ENCODE peak calls at places on chromosomes 2 and 18, in five cellular contexts. One of them, this sample, is unnamed.

GRCh38 chr2:171522057-171522803 is at the start of gene CYBRD1:
- DNase-seq in AG09319: peak; percentile 80
- DNase-seq in activated T-helper 1 cell treated with Interleukin-2 at 50 U/mL for 16 hours: no peak
- DNase-seq in neural crest cell: peak; percentile 45
- DNase-seq in retina: peak; percentile 80
- DNase-seq in this sample: peak; percentile 73

GRCh38 chr2:62197609-62198236 is 1.8 kb downstream of the B3GNT2 start:
- DNase-seq in neural crest cell: peak; percentile 14
- DNase-seq in AG09319: no peak
- DNase-seq in retina: peak; percentile 50
- DNase-seq in activated T-helper 1 cell treated with Interleukin-2 at 50 U/mL for 16 hours: no peak
- DNase-seq in this sample: peak; percentile 61

GRCh38 chr18:23401400-23402347 is 51.4 kb upstream of the RIOK3 start:
- DNase-seq in AG09319: no peak
- DNase-seq in retina: peak; percentile 67
- DNase-seq in activated T-helper 1 cell treated with Interleukin-2 at 50 U/mL for 16 hours: no peak
- DNase-seq in neural crest cell: peak; percentile 24
- DNase-seq in this sample: peak; percentile 89

GRCh38 chr2:40243581-40243980 is 208.3 kb downstream of the SLC8A1 start:
- DNase-seq in AG09319: peak; percentile 28
- DNase-seq in neural crest cell: no peak
- DNase-seq in activated T-helper 1 cell treated with Interleukin-2 at 50 U/mL for 16 hours: no peak
- DNase-seq in retina: peak; percentile 34
- DNase-seq in this sample: no peak

GRCh38 chr18:37006742-37007141 is 177.8 kb downstream of the KIAA1328 start:
- DNase-seq in AG09319: no peak
- DNase-seq in neural crest cell: no peak
- DNase-seq in activated T-helper 1 cell treated with Interleukin-2 at 50 U/mL for 16 hours: no peak
- DNase-seq in retina: no peak
- DNase-seq in this sample: no peak

GRCh38 chr2:241895427-241895731 is 25.9 kb downstream of the RTP5 start:
- DNase-seq in AG09319: no peak
- DNase-seq in activated T-helper 1 cell treated with Interleukin-2 at 50 U/mL for 16 hours: no peak
- DNase-seq in retina: no peak
- DNase-seq in neural crest cell: no peak
- DNase-seq in this sample: no peak

GRCh38 chr2:169178804-169179390 is 109.5 kb downstream of the DHRS9 start:
- DNase-seq in retina: no peak
- DNase-seq in neural crest cell: no peak
- DNase-seq in AG09319: no peak
- DNase-seq in activated T-helper 1 cell treated with Interleukin-2 at 50 U/mL for 16 hours: no peak
- DNase-seq in this sample: no peak

GRCh38 chr2:203803046-203803429 is 64.5 kb upstream of the CTLA4 start:
- DNase-seq in activated T-helper 1 cell treated with Interleukin-2 at 50 U/mL for 16 hours: no peak
- DNase-seq in AG09319: no peak
- DNase-seq in neural crest cell: no peak
- DNase-seq in retina: no peak
- DNase-seq in this sample: no peak

GRCh38 chr2:166410828-166411472 is 35.2 kb upstream of the SCN9A start:
- DNase-seq in activated T-helper 1 cell treated with Interleukin-2 at 50 U/mL for 16 hours: no peak
- DNase-seq in neural crest cell: no peak
- DNase-seq in retina: no peak
- DNase-seq in AG09319: peak; percentile 59
- DNase-seq in this sample: peak; percentile 22

GRCh38 chr2:222736301-222736700 is 64.8 kb downstream of the MOGAT1 start:
- DNase-seq in AG09319: no peak
- DNase-seq in neural crest cell: no peak
- DNase-seq in retina: no peak
- DNase-seq in activated T-helper 1 cell treated with Interleukin-2 at 50 U/mL for 16 hours: no peak
- DNase-seq in this sample: no peak

GRCh38 chr2:225566798-225567197 is 167.3 kb downstream of the NYAP2 start:
- DNase-seq in neural crest cell: no peak
- DNase-seq in activated T-helper 1 cell treated with Interleukin-2 at 50 U/mL for 16 hours: no peak
- DNase-seq in AG09319: no peak
- DNase-seq in retina: no peak
- DNase-seq in this sample: no peak

GRCh38 chr2:42086500-42086953 is 38.7 kb downstream of the PKDCC start:
- DNase-seq in activated T-helper 1 cell treated with Interleukin-2 at 50 U/mL for 16 hours: no peak
- DNase-seq in retina: peak; percentile 84
- DNase-seq in AG09319: no peak
- DNase-seq in neural crest cell: peak; percentile 50
- DNase-seq in this sample: peak; percentile 73

GRCh38 chr2:230627806-230628724 is 84.6 kb upstream of the CAB39 start:
- DNase-seq in retina: no peak
- DNase-seq in AG09319: peak; percentile 59
- DNase-seq in neural crest cell: no peak
- DNase-seq in activated T-helper 1 cell treated with Interleukin-2 at 50 U/mL for 16 hours: no peak
- DNase-seq in this sample: peak; percentile 26

GRCh38 chr2:192162392-192163042 is 32.2 kb downstream of the TMEFF2 start:
- DNase-seq in activated T-helper 1 cell treated with Interleukin-2 at 50 U/mL for 16 hours: peak; percentile 24
- DNase-seq in neural crest cell: peak; percentile 73
- DNase-seq in retina: peak; percentile 67
- DNase-seq in AG09319: peak; percentile 49
- DNase-seq in this sample: peak; percentile 63

GRCh38 chr2:64359892-64360657 is 93.9 kb upstream of the LGALSL start:
- DNase-seq in neural crest cell: no peak
- DNase-seq in AG09319: peak; percentile 56
- DNase-seq in retina: no peak
- DNase-seq in activated T-helper 1 cell treated with Interleukin-2 at 50 U/mL for 16 hours: no peak
- DNase-seq in this sample: peak; percentile 59

GRCh38 chr2:28300921-28301341 is 91.7 kb upstream of the FOSL2 start:
- DNase-seq in activated T-helper 1 cell treated with Interleukin-2 at 50 U/mL for 16 hours: no peak
- DNase-seq in retina: no peak
- DNase-seq in neural crest cell: no peak
- DNase-seq in AG09319: peak; percentile 88
- DNase-seq in this sample: no peak

GRCh38 chr2:145644820-145645302 is 1124.9 kb upstream of the ZEB2 start:
- DNase-seq in AG09319: no peak
- DNase-seq in activated T-helper 1 cell treated with Interleukin-2 at 50 U/mL for 16 hours: no peak
- DNase-seq in neural crest cell: no peak
- DNase-seq in retina: no peak
- DNase-seq in this sample: peak; percentile 26

GRCh38 chr2:216533504-216534068 is 34.9 kb downstream of the RPL37A start:
- DNase-seq in activated T-helper 1 cell treated with Interleukin-2 at 50 U/mL for 16 hours: no peak
- DNase-seq in AG09319: no peak
- DNase-seq in neural crest cell: no peak
- DNase-seq in retina: no peak
- DNase-seq in this sample: no peak

GRCh38 chr2:63300835-63301234 is 250.2 kb downstream of the OTX1 start:
- DNase-seq in retina: no peak
- DNase-seq in activated T-helper 1 cell treated with Interleukin-2 at 50 U/mL for 16 hours: no peak
- DNase-seq in neural crest cell: no peak
- DNase-seq in AG09319: no peak
- DNase-seq in this sample: peak; percentile 44

GRCh38 chr2:86037141-86037794 is 68.4 kb downstream of the POLR1A start:
- DNase-seq in activated T-helper 1 cell treated with Interleukin-2 at 50 U/mL for 16 hours: no peak
- DNase-seq in neural crest cell: no peak
- DNase-seq in retina: no peak
- DNase-seq in AG09319: peak; percentile 91
- DNase-seq in this sample: no peak

GRCh38 chr2:86225581-86225980 is 26.3 kb downstream of the MRPL35 start:
- DNase-seq in activated T-helper 1 cell treated with Interleukin-2 at 50 U/mL for 16 hours: peak; percentile 24
- DNase-seq in AG09319: no peak
- DNase-seq in retina: no peak
- DNase-seq in neural crest cell: no peak
- DNase-seq in this sample: no peak

GRCh38 chr2:125679903-125680302 is 976.1 kb upstream of the GYPC start:
- DNase-seq in neural crest cell: no peak
- DNase-seq in retina: no peak
- DNase-seq in AG09319: no peak
- DNase-seq in activated T-helper 1 cell treated with Interleukin-2 at 50 U/mL for 16 hours: no peak
- DNase-seq in this sample: peak; percentile 13

GRCh38 chr18:154151-154550 is 4.2 kb upstream of the USP14 start:
- DNase-seq in retina: no peak
- DNase-seq in activated T-helper 1 cell treated with Interleukin-2 at 50 U/mL for 16 hours: no peak
- DNase-seq in neural crest cell: no peak
- DNase-seq in AG09319: no peak
- DNase-seq in this sample: no peak

GRCh38 chr18:76765649-76766048 is 56.7 kb upstream of the ZNF236 start:
- DNase-seq in AG09319: no peak
- DNase-seq in retina: no peak
- DNase-seq in activated T-helper 1 cell treated with Interleukin-2 at 50 U/mL for 16 hours: no peak
- DNase-seq in neural crest cell: no peak
- DNase-seq in this sample: no peak

GRCh38 chr2:11368059-11368572 is 23.7 kb upstream of the ROCK2 start:
- DNase-seq in activated T-helper 1 cell treated with Interleukin-2 at 50 U/mL for 16 hours: no peak
- DNase-seq in neural crest cell: no peak
- DNase-seq in retina: no peak
- DNase-seq in AG09319: no peak
- DNase-seq in this sample: no peak

GRCh38 chr2:219197388-219197787 is 9.2 kb upstream of the ZFAND2B start:
- DNase-seq in neural crest cell: no peak
- DNase-seq in retina: no peak
- DNase-seq in AG09319: no peak
- DNase-seq in activated T-helper 1 cell treated with Interleukin-2 at 50 U/mL for 16 hours: no peak
- DNase-seq in this sample: no peak

GRCh38 chr2:100675855-100676254 is 113.1 kb downstream of the PDCL3 start:
- DNase-seq in retina: no peak
- DNase-seq in activated T-helper 1 cell treated with Interleukin-2 at 50 U/mL for 16 hours: no peak
- DNase-seq in neural crest cell: no peak
- DNase-seq in AG09319: no peak
- DNase-seq in this sample: no peak

GRCh38 chr2:69615969-69616368 is 27.6 kb downstream of the AAK1 start:
- DNase-seq in retina: no peak
- DNase-seq in neural crest cell: no peak
- DNase-seq in activated T-helper 1 cell treated with Interleukin-2 at 50 U/mL for 16 hours: no peak
- DNase-seq in AG09319: no peak
- DNase-seq in this sample: no peak

GRCh38 chr2:61816480-61817355 is 37.1 kb downstream of the FAM161A start:
- DNase-seq in neural crest cell: no peak
- DNase-seq in activated T-helper 1 cell treated with Interleukin-2 at 50 U/mL for 16 hours: no peak
- DNase-seq in retina: no peak
- DNase-seq in AG09319: no peak
- DNase-seq in this sample: no peak

GRCh38 chr2:43370705-43371104 is 144.3 kb upstream of the ZFP36L2 start:
- DNase-seq in retina: no peak
- DNase-seq in neural crest cell: no peak
- DNase-seq in AG09319: peak; percentile 23
- DNase-seq in activated T-helper 1 cell treated with Interleukin-2 at 50 U/mL for 16 hours: no peak
- DNase-seq in this sample: no peak

GRCh38 chr2:235493775-235494715 is at the start of gene AGAP1:
- DNase-seq in neural crest cell: peak; percentile 84
- DNase-seq in activated T-helper 1 cell treated with Interleukin-2 at 50 U/mL for 16 hours: no peak
- DNase-seq in retina: no peak
- DNase-seq in AG09319: peak; percentile 72
- DNase-seq in this sample: peak; percentile 91

GRCh38 chr2:51516667-51517066 is 484.7 kb upstream of the NRXN1 start:
- DNase-seq in neural crest cell: no peak
- DNase-seq in activated T-helper 1 cell treated with Interleukin-2 at 50 U/mL for 16 hours: no peak
- DNase-seq in retina: no peak
- DNase-seq in AG09319: no peak
- DNase-seq in this sample: no peak

GRCh38 chr2:29281585-29281984 is 166.4 kb downstream of the CLIP4 start:
- DNase-seq in neural crest cell: no peak
- DNase-seq in AG09319: no peak
- DNase-seq in retina: peak; percentile 72
- DNase-seq in activated T-helper 1 cell treated with Interleukin-2 at 50 U/mL for 16 hours: no peak
- DNase-seq in this sample: no peak

GRCh38 chr2:753123-753522 is 75.9 kb upstream of the TMEM18 start:
- DNase-seq in neural crest cell: no peak
- DNase-seq in activated T-helper 1 cell treated with Interleukin-2 at 50 U/mL for 16 hours: no peak
- DNase-seq in AG09319: no peak
- DNase-seq in retina: no peak
- DNase-seq in this sample: no peak

This sample was measured in mesendoderm.